ENCODE peak calls at places on chromosomes 13 and 19, in six cellular contexts. One of them, this sample, is unnamed.

GRCh38 chr13:99033814-99034213 is 56.0 kb upstream of the DOCK9 start:
- DNase-seq in PC-3: peak; percentile 48
- DNase-seq in fibroblast of lung: no peak
- DNase-seq in neural progenitor cell: peak; percentile 33
- DNase-seq in MM.1S: no peak
- DNase-seq in hepatocyte: peak; percentile 47
- DNase-seq in this sample: peak; percentile 16

GRCh38 chr13:41383400-41383799 is 72.3 kb downstream of the NAA16 start:
- DNase-seq in PC-3: no peak
- DNase-seq in fibroblast of lung: peak; percentile 18
- DNase-seq in neural progenitor cell: no peak
- DNase-seq in MM.1S: no peak
- DNase-seq in hepatocyte: no peak
- DNase-seq in this sample: no peak

GRCh38 chr19:14821958-14822357 is 13.0 kb downstream of the OR7A5 start:
- DNase-seq in PC-3: no peak
- DNase-seq in fibroblast of lung: no peak
- DNase-seq in neural progenitor cell: no peak
- DNase-seq in MM.1S: no peak
- DNase-seq in hepatocyte: no peak
- DNase-seq in this sample: no peak

GRCh38 chr13:41426047-41426446 is 31.3 kb upstream of the RGCC start:
- DNase-seq in PC-3: no peak
- DNase-seq in fibroblast of lung: no peak
- DNase-seq in neural progenitor cell: no peak
- DNase-seq in MM.1S: no peak
- DNase-seq in hepatocyte: no peak
- DNase-seq in this sample: no peak

GRCh38 chr19:48244289-48244688 is 11.4 kb downstream of the CARD8 start:
- DNase-seq in PC-3: peak; percentile 12
- DNase-seq in fibroblast of lung: peak; percentile 6
- DNase-seq in neural progenitor cell: no peak
- DNase-seq in MM.1S: no peak
- DNase-seq in hepatocyte: no peak
- DNase-seq in this sample: no peak

GRCh38 chr19:12838182-12838890 is at the start of gene MAST1:
- DNase-seq in PC-3: peak; percentile 80
- DNase-seq in fibroblast of lung: no peak
- DNase-seq in neural progenitor cell: peak; percentile 91
- DNase-seq in MM.1S: peak; percentile 45
- DNase-seq in hepatocyte: peak; percentile 83
- DNase-seq in this sample: no peak

GRCh38 chr19:17285415-17286135 is 3.9 kb downstream of the ANKLE1 start:
- DNase-seq in PC-3: no peak
- DNase-seq in fibroblast of lung: no peak
- DNase-seq in neural progenitor cell: no peak
- DNase-seq in MM.1S: no peak
- DNase-seq in hepatocyte: no peak
- DNase-seq in this sample: no peak

GRCh38 chr19:47228937-47229673 is 1.9 kb downstream of the BBC3 start:
- DNase-seq in PC-3: no peak
- DNase-seq in fibroblast of lung: peak; percentile 46
- DNase-seq in neural progenitor cell: peak; percentile 40
- DNase-seq in MM.1S: no peak
- DNase-seq in hepatocyte: peak; percentile 42
- DNase-seq in this sample: peak; percentile 46

GRCh38 chr13:95155093-95155492 is 146.2 kb downstream of the ABCC4 start:
- DNase-seq in PC-3: peak; percentile 38
- DNase-seq in fibroblast of lung: no peak
- DNase-seq in neural progenitor cell: no peak
- DNase-seq in MM.1S: no peak
- DNase-seq in hepatocyte: no peak
- DNase-seq in this sample: no peak

GRCh38 chr19:58563034-58563573 is 4.7 kb upstream of the UBE2M start:
- DNase-seq in PC-3: no peak
- DNase-seq in fibroblast of lung: no peak
- DNase-seq in neural progenitor cell: no peak
- DNase-seq in MM.1S: no peak
- DNase-seq in hepatocyte: peak; percentile 8
- DNase-seq in this sample: peak; percentile 32

GRCh38 chr19:58563823-58564222 is 5.4 kb upstream of the UBE2M start:
- DNase-seq in PC-3: no peak
- DNase-seq in fibroblast of lung: no peak
- DNase-seq in neural progenitor cell: no peak
- DNase-seq in MM.1S: no peak
- DNase-seq in hepatocyte: no peak
- DNase-seq in this sample: no peak

GRCh38 chr19:58561373-58562125 is 3.1 kb upstream of the UBE2M start:
- DNase-seq in PC-3: no peak
- DNase-seq in fibroblast of lung: no peak
- DNase-seq in neural progenitor cell: no peak
- DNase-seq in MM.1S: no peak
- DNase-seq in hepatocyte: peak; percentile 3
- DNase-seq in this sample: no peak

GRCh38 chr19:58560921-58561320 is 2.5 kb upstream of the UBE2M start:
- DNase-seq in PC-3: no peak
- DNase-seq in fibroblast of lung: no peak
- DNase-seq in neural progenitor cell: no peak
- DNase-seq in MM.1S: no peak
- DNase-seq in hepatocyte: peak; percentile 2
- DNase-seq in this sample: no peak

DNA sequence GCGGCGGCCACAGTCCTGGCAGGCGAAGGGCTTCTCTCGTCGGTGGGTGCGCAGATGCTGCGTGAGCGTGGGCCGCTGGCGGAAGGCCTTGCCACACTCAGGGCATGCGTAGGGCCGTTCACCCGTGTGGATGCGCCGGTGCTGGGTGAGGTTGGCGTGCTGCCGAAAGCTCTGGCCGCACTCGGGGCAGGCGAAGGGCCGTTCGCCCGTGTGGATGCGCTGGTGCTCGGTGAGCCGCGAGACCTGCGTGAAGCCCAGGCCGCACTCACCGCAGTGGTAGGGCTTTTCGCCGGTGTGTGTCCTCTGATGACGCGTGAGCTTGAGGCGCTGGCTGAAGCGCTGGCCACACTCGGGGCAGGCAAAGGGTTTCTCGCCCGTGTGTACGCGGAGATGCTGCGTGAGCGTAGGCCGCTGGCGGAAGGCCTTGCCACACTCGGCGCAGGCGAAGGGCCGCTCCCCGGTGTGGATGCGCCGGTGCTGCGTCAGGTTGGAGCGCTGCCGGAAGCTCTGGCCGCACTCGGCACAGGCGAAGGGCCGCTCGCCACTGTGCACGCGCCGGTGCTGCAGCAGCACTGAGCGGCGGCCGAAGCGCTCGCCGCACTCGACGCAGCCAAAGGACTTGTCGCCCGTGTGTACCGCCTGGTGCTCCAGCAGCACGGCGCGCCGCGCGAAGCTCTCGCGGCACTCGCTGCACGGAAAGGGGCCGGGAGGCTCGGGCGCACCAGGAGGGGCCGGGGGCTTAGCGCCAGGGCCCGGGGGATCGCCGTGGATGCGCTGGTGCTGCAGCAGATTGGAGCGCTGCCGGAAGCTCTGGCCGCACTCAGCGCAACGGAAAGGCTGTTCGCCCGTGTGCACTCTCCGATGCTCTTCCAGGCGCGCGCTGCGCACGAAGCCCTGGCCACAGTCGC is 4.0 kb upstream of the UBE2M start:
- DNase-seq in PC-3: peak; percentile 55
- DNase-seq in fibroblast of lung: peak; percentile 58
- DNase-seq in neural progenitor cell: peak; percentile 52
- DNase-seq in MM.1S: no peak
- DNase-seq in hepatocyte: peak; percentile 27
- DNase-seq in this sample: peak; percentile 45
- H3K4me1 ChIP-seq in PC-3: peaks cover 33% of the 10 kb centered on the region
- H3K4me1 ChIP-seq in fibroblast of lung: peaks cover 4% of the 10 kb centered on the region
- H3K4me1 ChIP-seq in neural progenitor cell: peaks cover 7% of the 10 kb centered on the region
- H3K4me1 ChIP-seq in MM.1S: peaks cover 5% of the 10 kb centered on the region
- H3K4me1 ChIP-seq in hepatocyte: peaks cover 8% of the 10 kb centered on the region
- H3K4me1 ChIP-seq in this sample: peaks cover 30% of the 10 kb centered on the region

DNA sequence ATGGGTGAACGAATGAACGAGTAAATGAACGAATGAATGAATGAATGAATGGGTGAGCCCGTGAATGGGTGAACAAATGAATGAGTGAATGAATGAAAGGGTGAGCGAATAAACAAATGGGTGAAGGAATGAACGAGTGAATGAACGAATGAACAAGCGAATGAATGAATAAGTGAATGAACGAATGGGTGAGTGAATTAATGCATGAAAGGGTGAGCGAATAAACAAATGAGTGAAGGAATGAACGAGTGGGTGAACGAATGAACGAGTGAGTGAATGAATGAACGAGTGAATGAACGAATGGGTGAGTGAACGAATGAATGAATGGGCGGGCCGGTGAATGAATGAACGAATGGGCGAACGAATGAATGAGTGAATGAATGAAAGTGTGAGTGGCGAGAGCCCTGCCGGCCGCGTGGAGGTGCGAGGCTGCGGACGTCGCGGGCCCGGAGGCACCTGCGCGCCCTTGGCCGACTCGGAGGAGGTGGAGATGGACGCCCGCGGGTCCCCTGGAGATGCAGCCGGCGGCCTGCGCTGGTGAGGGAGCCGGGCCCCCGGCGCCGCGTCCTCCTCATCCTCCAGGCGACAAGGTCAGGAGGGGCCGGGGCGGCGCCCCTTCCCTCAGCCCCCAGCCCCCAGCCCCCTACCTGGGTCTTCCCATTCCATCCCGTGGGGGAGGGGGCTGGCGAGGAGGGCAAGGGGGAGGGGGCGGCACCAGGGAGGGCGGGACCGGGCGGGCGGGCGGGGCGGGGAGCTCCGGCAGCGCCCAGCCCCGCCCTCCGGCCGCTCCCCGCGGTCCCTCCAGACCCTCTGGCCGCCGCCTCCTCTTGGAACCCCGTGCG is 15.4 kb downstream of the ANKRD24 start:
- DNase-seq in PC-3: no peak
- DNase-seq in fibroblast of lung: peak; percentile 2
- DNase-seq in neural progenitor cell: peak; percentile 74
- DNase-seq in MM.1S: no peak
- DNase-seq in hepatocyte: no peak
- DNase-seq in this sample: peak; percentile 19
- TF ChIP-seq EZH2 in PC-3: no peak
- TF ChIP-seq EZH2 in fibroblast of lung: peak; percentile 54
- TF ChIP-seq EZH2 in neural progenitor cell: peak; percentile 47
- TF ChIP-seq EZH2 in MM.1S: no peak
- TF ChIP-seq EZH2 in hepatocyte: peak; percentile 68
- TF ChIP-seq EZH2 in this sample: peak; percentile 13

DNA sequence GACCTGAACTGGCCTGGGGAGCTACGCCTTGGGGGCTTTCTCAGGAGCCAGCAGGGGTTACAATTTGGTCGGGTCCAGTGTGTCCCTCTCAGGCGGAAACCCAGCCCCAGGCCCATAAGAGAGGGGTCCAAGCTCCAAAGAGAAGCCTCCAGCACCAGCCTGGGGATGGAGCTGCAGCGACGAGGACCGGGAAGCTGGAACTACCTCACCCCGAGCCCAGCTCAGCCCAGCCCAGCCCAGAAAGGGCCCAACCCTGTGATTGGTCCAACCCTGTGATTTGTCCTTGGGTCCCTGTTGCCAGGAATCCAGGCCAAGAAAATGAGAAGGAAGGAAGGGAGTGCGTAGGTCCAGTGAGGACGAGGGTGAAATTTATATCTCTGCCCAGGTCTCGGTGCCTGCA is 24.1 kb downstream of the CLEC4M start:
- DNase-seq in PC-3: no peak
- DNase-seq in fibroblast of lung: no peak
- DNase-seq in neural progenitor cell: no peak
- DNase-seq in MM.1S: no peak
- DNase-seq in hepatocyte: no peak
- DNase-seq in this sample: no peak
- H3K27me3 ChIP-seq in PC-3: peaks cover 6% of the 10 kb centered on the region
- H3K27me3 ChIP-seq in fibroblast of lung: peaks cover 3% of the 10 kb centered on the region
- H3K27me3 ChIP-seq in neural progenitor cell: peaks cover 97% of the 10 kb centered on the region
- H3K27me3 ChIP-seq in MM.1S: peaks cover 95% of the 10 kb centered on the region
- H3K27me3 ChIP-seq in hepatocyte: peaks cover 33% of the 10 kb centered on the region
- H3K27me3 ChIP-seq in this sample: peaks cover 17% of the 10 kb centered on the region

GRCh38 chr19:1418494-1418775 is 11.0 kb downstream of the DAZAP1 start:
- DNase-seq in PC-3: no peak
- DNase-seq in fibroblast of lung: no peak
- DNase-seq in neural progenitor cell: no peak
- DNase-seq in MM.1S: no peak
- DNase-seq in hepatocyte: no peak
- DNase-seq in this sample: no peak
- H3K4me1 ChIP-seq in PC-3: peaks cover 20% of the 10 kb centered on the region
- H3K4me1 ChIP-seq in fibroblast of lung: peaks cover 21% of the 10 kb centered on the region
- H3K4me1 ChIP-seq in neural progenitor cell: peaks cover 9% of the 10 kb centered on the region
- H3K4me1 ChIP-seq in MM.1S: peaks cover 4% of the 10 kb centered on the region
- H3K4me1 ChIP-seq in hepatocyte: peaks cover 43% of the 10 kb centered on the region
- H3K4me1 ChIP-seq in this sample: peaks cover 27% of the 10 kb centered on the region

DNA sequence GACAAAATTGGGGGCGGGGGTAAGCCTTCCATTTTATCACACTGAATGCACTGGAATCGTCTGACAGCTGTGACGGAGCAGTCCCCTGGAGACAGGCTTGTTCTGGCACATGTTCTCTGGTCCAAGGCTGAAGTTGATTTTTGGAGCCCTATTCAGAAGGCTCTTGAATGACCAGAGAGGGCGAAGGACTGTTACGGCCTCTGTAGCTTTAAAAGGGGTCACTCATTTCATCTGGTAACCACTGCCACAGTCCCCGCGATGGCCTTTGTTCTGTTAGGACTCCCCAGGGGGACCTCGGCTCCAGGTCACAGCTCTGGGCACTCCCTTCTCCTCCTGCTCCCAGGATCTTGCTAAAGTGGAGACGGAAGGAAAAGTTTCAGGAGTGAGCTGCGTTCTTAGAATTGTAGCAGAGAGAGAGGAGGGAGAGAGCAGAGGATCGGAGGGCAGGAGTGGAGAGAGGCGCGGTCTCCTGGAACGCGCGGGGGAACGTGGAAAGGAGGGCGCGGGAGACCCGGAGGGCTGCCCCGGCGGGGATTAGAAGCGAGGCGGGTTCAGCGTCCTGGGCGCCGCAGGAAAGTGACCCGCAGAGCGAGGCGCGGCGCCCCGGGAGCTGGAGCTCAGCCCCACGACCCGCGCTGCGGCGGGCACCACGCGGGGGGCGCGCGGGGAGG is 134.3 kb upstream of the MYO16 start:
- DNase-seq in PC-3: no peak
- DNase-seq in fibroblast of lung: no peak
- DNase-seq in neural progenitor cell: peak; percentile 58
- DNase-seq in MM.1S: no peak
- DNase-seq in hepatocyte: peak; percentile 7
- DNase-seq in this sample: no peak
- TF ChIP-seq EZH2 in PC-3: no peak
- TF ChIP-seq EZH2 in fibroblast of lung: no peak
- TF ChIP-seq EZH2 in neural progenitor cell: peak; percentile 67
- TF ChIP-seq EZH2 in MM.1S: no peak
- TF ChIP-seq EZH2 in hepatocyte: no peak
- TF ChIP-seq EZH2 in this sample: peak; percentile 80